ENCODE peak calls at places on chromosomes 6 and 20, in six cellular contexts. One of them, this sample, is unnamed.

GRCh38 chr6:48859562-48859961 is 603.5 kb downstream of the MMUT start:
- DNase-seq in endothelial cell of umbilical vein: no peak
- DNase-seq in right atrium auricular region: no peak
- DNase-seq in HFFc6: no peak
- DNase-seq in CD8-positive, alpha-beta T cell: no peak
- DNase-seq in fibroblast of lung: no peak
- DNase-seq in this sample: no peak

GRCh38 chr20:51667491-51667890 is 100.7 kb downstream of the ATP9A start:
- DNase-seq in endothelial cell of umbilical vein: no peak
- DNase-seq in right atrium auricular region: no peak
- DNase-seq in HFFc6: no peak
- DNase-seq in CD8-positive, alpha-beta T cell: no peak
- DNase-seq in fibroblast of lung: no peak
- DNase-seq in this sample: no peak

GRCh38 chr6:116139917-116140316 is 14.0 kb upstream of the COL10A1 start:
- DNase-seq in endothelial cell of umbilical vein: no peak
- DNase-seq in right atrium auricular region: no peak
- DNase-seq in HFFc6: no peak
- DNase-seq in CD8-positive, alpha-beta T cell: no peak
- DNase-seq in fibroblast of lung: no peak
- DNase-seq in this sample: no peak

GRCh38 chr6:142886431-142887170 is 58.4 kb downstream of the HIVEP2 start:
- DNase-seq in endothelial cell of umbilical vein: peak
- DNase-seq in right atrium auricular region: no peak
- DNase-seq in HFFc6: peak
- DNase-seq in CD8-positive, alpha-beta T cell: no peak
- DNase-seq in fibroblast of lung: peak
- DNase-seq in this sample: no peak

GRCh38 chr6:19309661-19310060 is 527.5 kb upstream of the ID4 start:
- DNase-seq in endothelial cell of umbilical vein: no peak
- DNase-seq in right atrium auricular region: no peak
- DNase-seq in HFFc6: no peak
- DNase-seq in CD8-positive, alpha-beta T cell: no peak
- DNase-seq in fibroblast of lung: no peak
- DNase-seq in this sample: no peak

GRCh38 chr6:145631374-145631773 is 103.9 kb downstream of the EPM2A start:
- DNase-seq in endothelial cell of umbilical vein: no peak
- DNase-seq in right atrium auricular region: no peak
- DNase-seq in HFFc6: no peak
- DNase-seq in CD8-positive, alpha-beta T cell: no peak
- DNase-seq in fibroblast of lung: no peak
- DNase-seq in this sample: no peak

GRCh38 chr6:31624070-31624469 is 3.6 kb downstream of the PRRC2A start:
- DNase-seq in endothelial cell of umbilical vein: no peak
- DNase-seq in right atrium auricular region: no peak
- DNase-seq in HFFc6: no peak
- DNase-seq in CD8-positive, alpha-beta T cell: no peak
- DNase-seq in fibroblast of lung: no peak
- DNase-seq in this sample: no peak

GRCh38 chr20:57910716-57911115 is 200.9 kb upstream of the PMEPA1 start:
- DNase-seq in endothelial cell of umbilical vein: no peak
- DNase-seq in right atrium auricular region: no peak
- DNase-seq in HFFc6: no peak
- DNase-seq in CD8-positive, alpha-beta T cell: no peak
- DNase-seq in fibroblast of lung: no peak
- DNase-seq in this sample: no peak

GRCh38 chr6:169971171-169971861 is 219.9 kb downstream of the ERMARD start:
- DNase-seq in endothelial cell of umbilical vein: no peak
- DNase-seq in right atrium auricular region: peak
- DNase-seq in HFFc6: no peak
- DNase-seq in CD8-positive, alpha-beta T cell: no peak
- DNase-seq in fibroblast of lung: no peak
- DNase-seq in this sample: no peak

GRCh38 chr6:71250050-71250689 is 38.4 kb upstream of the OGFRL1 start:
- DNase-seq in endothelial cell of umbilical vein: peak
- DNase-seq in right atrium auricular region: no peak
- DNase-seq in HFFc6: peak
- DNase-seq in CD8-positive, alpha-beta T cell: no peak
- DNase-seq in fibroblast of lung: peak
- DNase-seq in this sample: no peak

GRCh38 chr20:13265941-13266340 is 44.9 kb downstream of the ISM1 start:
- DNase-seq in endothelial cell of umbilical vein: no peak
- DNase-seq in right atrium auricular region: no peak
- DNase-seq in HFFc6: no peak
- DNase-seq in CD8-positive, alpha-beta T cell: no peak
- DNase-seq in fibroblast of lung: no peak
- DNase-seq in this sample: no peak

GRCh38 chr6:143514996-143515760 is 3.7 kb upstream of the FUCA2 start:
- DNase-seq in endothelial cell of umbilical vein: no peak
- DNase-seq in right atrium auricular region: peak
- DNase-seq in HFFc6: no peak
- DNase-seq in CD8-positive, alpha-beta T cell: no peak
- DNase-seq in fibroblast of lung: peak
- DNase-seq in this sample: no peak

GRCh38 chr6:90403489-90404381 is 107.1 kb upstream of the BACH2 start:
- DNase-seq in endothelial cell of umbilical vein: no peak
- DNase-seq in right atrium auricular region: no peak
- DNase-seq in HFFc6: no peak
- DNase-seq in CD8-positive, alpha-beta T cell: no peak
- DNase-seq in fibroblast of lung: peak
- DNase-seq in this sample: no peak

GRCh38 chr20:52060794-52061714 is 130.5 kb downstream of the ZFP64 start:
- DNase-seq in endothelial cell of umbilical vein: peak
- DNase-seq in right atrium auricular region: no peak
- DNase-seq in HFFc6: peak
- DNase-seq in CD8-positive, alpha-beta T cell: no peak
- DNase-seq in fibroblast of lung: no peak
- DNase-seq in this sample: no peak

GRCh38 chr6:105733556-105734162 is 330.8 kb upstream of the PREP start:
- DNase-seq in endothelial cell of umbilical vein: peak
- DNase-seq in right atrium auricular region: no peak
- DNase-seq in HFFc6: peak
- DNase-seq in CD8-positive, alpha-beta T cell: no peak
- DNase-seq in fibroblast of lung: peak
- DNase-seq in this sample: no peak

GRCh38 chr6:6556162-6556737 is 32.3 kb upstream of the LY86 start:
- DNase-seq in endothelial cell of umbilical vein: no peak
- DNase-seq in right atrium auricular region: no peak
- DNase-seq in HFFc6: no peak
- DNase-seq in CD8-positive, alpha-beta T cell: no peak
- DNase-seq in fibroblast of lung: no peak
- DNase-seq in this sample: no peak

GRCh38 chr20:52234302-52235045 is 42.9 kb upstream of the ZFP64 start:
- DNase-seq in endothelial cell of umbilical vein: no peak
- DNase-seq in right atrium auricular region: no peak
- DNase-seq in HFFc6: no peak
- DNase-seq in CD8-positive, alpha-beta T cell: no peak
- DNase-seq in fibroblast of lung: no peak
- DNase-seq in this sample: no peak

GRCh38 chr6:91088515-91088914 is 501.6 kb upstream of the MAP3K7 start:
- DNase-seq in endothelial cell of umbilical vein: no peak
- DNase-seq in right atrium auricular region: no peak
- DNase-seq in HFFc6: no peak
- DNase-seq in CD8-positive, alpha-beta T cell: no peak
- DNase-seq in fibroblast of lung: no peak
- DNase-seq in this sample: no peak

GRCh38 chr6:358432-358831 is 33.1 kb upstream of the IRF4 start:
- DNase-seq in endothelial cell of umbilical vein: no peak
- DNase-seq in right atrium auricular region: no peak
- DNase-seq in HFFc6: no peak
- DNase-seq in CD8-positive, alpha-beta T cell: no peak
- DNase-seq in fibroblast of lung: no peak
- DNase-seq in this sample: no peak

GRCh38 chr6:25623874-25624273 is 28.1 kb upstream of the SCGN start:
- DNase-seq in endothelial cell of umbilical vein: no peak
- DNase-seq in right atrium auricular region: no peak
- DNase-seq in HFFc6: no peak
- DNase-seq in CD8-positive, alpha-beta T cell: no peak
- DNase-seq in fibroblast of lung: no peak
- DNase-seq in this sample: no peak

GRCh38 chr6:11805259-11806053 is 26.9 kb upstream of the ADTRP start:
- DNase-seq in endothelial cell of umbilical vein: no peak
- DNase-seq in right atrium auricular region: no peak
- DNase-seq in HFFc6: no peak
- DNase-seq in CD8-positive, alpha-beta T cell: no peak
- DNase-seq in fibroblast of lung: no peak
- DNase-seq in this sample: no peak

GRCh38 chr6:118500130-118501015 is 47.7 kb upstream of the PLN start:
- DNase-seq in endothelial cell of umbilical vein: no peak
- DNase-seq in right atrium auricular region: no peak
- DNase-seq in HFFc6: no peak
- DNase-seq in CD8-positive, alpha-beta T cell: no peak
- DNase-seq in fibroblast of lung: no peak
- DNase-seq in this sample: no peak

GRCh38 chr6:161327360-161327953 is 53.6 kb upstream of the AGPAT4 start:
- DNase-seq in endothelial cell of umbilical vein: no peak
- DNase-seq in right atrium auricular region: no peak
- DNase-seq in HFFc6: no peak
- DNase-seq in CD8-positive, alpha-beta T cell: no peak
- DNase-seq in fibroblast of lung: no peak
- DNase-seq in this sample: no peak

GRCh38 chr6:6565488-6565887 is 23.0 kb upstream of the LY86 start:
- DNase-seq in endothelial cell of umbilical vein: no peak
- DNase-seq in right atrium auricular region: no peak
- DNase-seq in HFFc6: no peak
- DNase-seq in CD8-positive, alpha-beta T cell: no peak
- DNase-seq in fibroblast of lung: no peak
- DNase-seq in this sample: no peak

GRCh38 chr20:23205656-23206055 is 119.5 kb upstream of the CD93 start:
- DNase-seq in endothelial cell of umbilical vein: peak
- DNase-seq in right atrium auricular region: peak
- DNase-seq in HFFc6: no peak
- DNase-seq in CD8-positive, alpha-beta T cell: no peak
- DNase-seq in fibroblast of lung: peak
- DNase-seq in this sample: no peak

GRCh38 chr20:10524034-10524476 is 89.0 kb downstream of the SLX4IP start:
- DNase-seq in endothelial cell of umbilical vein: no peak
- DNase-seq in right atrium auricular region: peak
- DNase-seq in HFFc6: no peak
- DNase-seq in CD8-positive, alpha-beta T cell: no peak
- DNase-seq in fibroblast of lung: peak
- DNase-seq in this sample: peak

GRCh38 chr20:34703061-34703572 is 1.0 kb upstream of the TP53INP2 start:
- DNase-seq in endothelial cell of umbilical vein: no peak
- DNase-seq in right atrium auricular region: no peak
- DNase-seq in HFFc6: no peak
- DNase-seq in CD8-positive, alpha-beta T cell: no peak
- DNase-seq in fibroblast of lung: no peak
- DNase-seq in this sample: no peak

GRCh38 chr6:26020983-26021349 is 58.4 kb downstream of the TRIM38 start:
- DNase-seq in endothelial cell of umbilical vein: no peak
- DNase-seq in right atrium auricular region: peak
- DNase-seq in HFFc6: no peak
- DNase-seq in CD8-positive, alpha-beta T cell: peak
- DNase-seq in fibroblast of lung: peak
- DNase-seq in this sample: peak

GRCh38 chr6:14321992-14322772 is 204.6 kb downstream of the CD83 start:
- DNase-seq in endothelial cell of umbilical vein: no peak
- DNase-seq in right atrium auricular region: no peak
- DNase-seq in HFFc6: no peak
- DNase-seq in CD8-positive, alpha-beta T cell: no peak
- DNase-seq in fibroblast of lung: no peak
- DNase-seq in this sample: no peak
- TF ChIP-seq CTCF in endothelial cell of umbilical vein: no peak
- TF ChIP-seq CTCF in right atrium auricular region: no peak
- TF ChIP-seq CTCF in HFFc6: peak
- TF ChIP-seq CTCF in CD8-positive, alpha-beta T cell: no peak
- TF ChIP-seq CTCF in fibroblast of lung: no peak
- TF ChIP-seq CTCF in this sample: no peak

GRCh38 chr20:8305449-8305978 is 173.4 kb downstream of the PLCB1 start:
- DNase-seq in endothelial cell of umbilical vein: peak
- DNase-seq in right atrium auricular region: no peak
- DNase-seq in HFFc6: peak
- DNase-seq in CD8-positive, alpha-beta T cell: peak
- DNase-seq in fibroblast of lung: peak
- DNase-seq in this sample: peak
- TF ChIP-seq CTCF in endothelial cell of umbilical vein: peak
- TF ChIP-seq CTCF in right atrium auricular region: peak
- TF ChIP-seq CTCF in HFFc6: peak
- TF ChIP-seq CTCF in CD8-positive, alpha-beta T cell: peak
- TF ChIP-seq CTCF in fibroblast of lung: peak
- TF ChIP-seq CTCF in this sample: peak

GRCh38 chr6:20876016-20876415 is 341.8 kb downstream of the CDKAL1 start:
- DNase-seq in endothelial cell of umbilical vein: peak
- DNase-seq in right atrium auricular region: no peak
- DNase-seq in HFFc6: peak
- DNase-seq in CD8-positive, alpha-beta T cell: no peak
- DNase-seq in fibroblast of lung: peak
- DNase-seq in this sample: no peak

GRCh38 chr6:20873425-20874190 is 339.4 kb downstream of the CDKAL1 start:
- DNase-seq in endothelial cell of umbilical vein: peak
- DNase-seq in right atrium auricular region: no peak
- DNase-seq in HFFc6: no peak
- DNase-seq in CD8-positive, alpha-beta T cell: no peak
- DNase-seq in fibroblast of lung: no peak
- DNase-seq in this sample: no peak

GRCh38 chr6:20877008-20877937 is 343.0 kb downstream of the CDKAL1 start:
- DNase-seq in endothelial cell of umbilical vein: peak
- DNase-seq in right atrium auricular region: no peak
- DNase-seq in HFFc6: peak
- DNase-seq in CD8-positive, alpha-beta T cell: no peak
- DNase-seq in fibroblast of lung: peak
- DNase-seq in this sample: no peak

GRCh38 chr6:20879121-20879520 is 344.9 kb downstream of the CDKAL1 start:
- DNase-seq in endothelial cell of umbilical vein: no peak
- DNase-seq in right atrium auricular region: no peak
- DNase-seq in HFFc6: no peak
- DNase-seq in CD8-positive, alpha-beta T cell: no peak
- DNase-seq in fibroblast of lung: no peak
- DNase-seq in this sample: no peak

DNA sequence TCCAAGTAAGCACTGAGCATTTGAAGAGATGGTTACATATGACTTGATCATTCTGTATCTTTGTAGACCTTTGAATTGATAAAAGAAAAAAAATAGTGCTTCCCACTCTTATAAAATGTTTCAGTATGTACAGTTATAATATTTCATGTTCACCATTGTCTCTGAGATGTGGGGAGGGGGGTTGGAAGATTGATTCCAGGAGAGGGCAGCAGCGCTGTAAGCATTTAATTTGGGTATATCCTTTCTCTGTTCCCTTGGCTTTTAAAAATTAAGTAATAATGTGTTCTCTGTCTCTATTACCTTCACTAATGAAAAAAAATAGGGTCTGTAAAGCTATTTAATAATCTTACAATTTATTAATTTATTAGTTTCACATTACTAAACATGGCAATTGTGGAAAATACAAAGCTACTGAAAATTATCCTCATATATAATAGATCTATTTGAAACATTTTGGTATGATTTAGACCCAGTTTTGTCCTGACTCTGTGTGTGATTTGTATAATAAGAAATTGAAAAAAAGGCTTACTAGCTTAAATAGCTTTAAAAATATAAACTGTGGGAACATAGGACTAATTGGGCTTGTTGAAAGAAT is 341.2 kb downstream of the CDKAL1 start:
- DNase-seq in endothelial cell of umbilical vein: peak
- DNase-seq in right atrium auricular region: no peak
- DNase-seq in HFFc6: no peak
- DNase-seq in CD8-positive, alpha-beta T cell: no peak
- DNase-seq in fibroblast of lung: peak
- DNase-seq in this sample: peak
- TF ChIP-seq CTCF in endothelial cell of umbilical vein: peak
- TF ChIP-seq CTCF in right atrium auricular region: no peak
- TF ChIP-seq CTCF in HFFc6: peak
- TF ChIP-seq CTCF in CD8-positive, alpha-beta T cell: no peak
- TF ChIP-seq CTCF in fibroblast of lung: peak
- TF ChIP-seq CTCF in this sample: peak

GRCh38 chr20:17823382-17824144 is 123.8 kb downstream of the BANF2 start:
- DNase-seq in endothelial cell of umbilical vein: no peak
- DNase-seq in right atrium auricular region: no peak
- DNase-seq in HFFc6: no peak
- DNase-seq in CD8-positive, alpha-beta T cell: no peak
- DNase-seq in fibroblast of lung: no peak
- DNase-seq in this sample: no peak
- TF ChIP-seq CTCF in endothelial cell of umbilical vein: no peak
- TF ChIP-seq CTCF in right atrium auricular region: no peak
- TF ChIP-seq CTCF in HFFc6: no peak
- TF ChIP-seq CTCF in CD8-positive, alpha-beta T cell: no peak
- TF ChIP-seq CTCF in fibroblast of lung: no peak
- TF ChIP-seq CTCF in this sample: no peak